ENCODE peak calls at places on chromosomes 7 and 10, in eight cellular contexts. S is right lobe of liver; J is naive thymus-derived CD4-positive, alpha-beta T cell; X is transverse colon; I is cardiac muscle cell; B is GM23248; M is neural progenitor cell; V is pancreas. L is an unnamed sample.

GRCh38 chr7:36796850-36797618 is 72.7 kb upstream of the AOAH start:
- DNase-seq in M (no peak), S (peak; percentile 51), I (no peak), J (no peak), X (no peak), B (no peak), V (no peak), L (no peak)

GRCh38 chr10:78718032-78718572 is 350.7 kb upstream of the ZMIZ1 start:
- DNase-seq in X (no peak), J (no peak), M (no peak), I (no peak), S (no peak), B (peak; percentile 46), V (no peak), L (no peak)

GRCh38 chr10:52951819-52952218 is 179.2 kb upstream of the MBL2 start:
- DNase-seq in I (peak; percentile 82), M (peak; percentile 75), B (peak; percentile 42), V (no peak), J (no peak), S (peak; percentile 52), X (peak; percentile 69), L (no peak)

GRCh38 chr7:44109991-44110390 is 5.8 kb downstream of the AEBP1 start:
- DNase-seq in M (no peak), J (no peak), I (no peak), V (no peak), S (no peak), B (no peak), X (no peak), L (no peak)

GRCh38 chr7:93245525-93246432 is 13.6 kb downstream of the VPS50 start:
- DNase-seq in M (peak; percentile 2), B (peak; percentile 50), X (no peak), S (no peak), V (no peak), I (peak; percentile 59), J (peak; percentile 30), L (no peak)

GRCh38 chr7:29844614-29845013 is 38.3 kb downstream of the WIPF3 start:
- DNase-seq in V (no peak), M (peak; percentile 32), J (no peak), I (no peak), S (no peak), X (no peak), B (no peak), L (no peak)

GRCh38 chr10:59240581-59241183 is 64.2 kb downstream of the PHYHIPL start:
- DNase-seq in I (peak; percentile 67), V (no peak), J (no peak), S (no peak), X (no peak), B (peak; percentile 72), M (peak; percentile 59), L (no peak)

GRCh38 chr10:115861864-115862263 is 411.1 kb downstream of the GFRA1 start:
- DNase-seq in J (no peak), V (no peak), B (peak; percentile 81), S (no peak), I (peak; percentile 1), M (no peak), X (no peak), L (no peak)

GRCh38 chr7:154865984-154866685 is 136.8 kb downstream of the PAXIP1 start:
- DNase-seq in J (no peak), X (no peak), B (no peak), V (no peak), I (no peak), S (no peak), M (no peak), L (no peak)

GRCh38 chr7:50509459-50509858 is 55.7 kb downstream of the DDC start:
- DNase-seq in X (no peak), I (no peak), B (peak; percentile 55), J (no peak), V (no peak), S (no peak), M (no peak), L (no peak)

GRCh38 chr10:93299606-93300353 is 182.4 kb downstream of the MYOF start:
- DNase-seq in I (no peak), X (no peak), S (no peak), J (no peak), V (no peak), M (peak; percentile 9), B (no peak), L (no peak)

GRCh38 chr7:69184339-69184738 is 413.9 kb upstream of the AUTS2 start:
- DNase-seq in V (no peak), M (no peak), S (no peak), X (no peak), J (no peak), I (no peak), B (no peak), L (no peak)

GRCh38 chr10:80459047-80459865 is 5.1 kb downstream of the TSPAN14 start:
- DNase-seq in S (peak; percentile 59), I (peak; percentile 77), B (peak; percentile 84), M (peak; percentile 36), V (no peak), J (peak; percentile 54), X (peak; percentile 86), L (peak; percentile 45)

GRCh38 chr7:135238112-135238744 is 4.6 kb downstream of the STRA8 start:
- DNase-seq in B (no peak), V (no peak), S (no peak), X (no peak), J (no peak), I (no peak), M (no peak), L (no peak)

GRCh38 chr7:1666251-1666778 is 3.8 kb upstream of the ELFN1 start:
- DNase-seq in J (no peak), X (no peak), B (peak; percentile 70), V (peak; percentile 67), I (no peak), S (no peak), M (peak; percentile 47), L (no peak)

GRCh38 chr7:1505731-1506550 is 1.8 kb upstream of the INTS1 start:
- DNase-seq in B (no peak), J (peak; percentile 20), M (no peak), I (no peak), V (peak; percentile 90), X (no peak), S (no peak), L (no peak)

GRCh38 chr10:44973323-44974081 is 5.1 kb downstream of the DEPP1 start:
- DNase-seq in X (no peak), J (no peak), S (no peak), I (no peak), V (peak; percentile 51), M (no peak), B (no peak), L (no peak)

DNA sequence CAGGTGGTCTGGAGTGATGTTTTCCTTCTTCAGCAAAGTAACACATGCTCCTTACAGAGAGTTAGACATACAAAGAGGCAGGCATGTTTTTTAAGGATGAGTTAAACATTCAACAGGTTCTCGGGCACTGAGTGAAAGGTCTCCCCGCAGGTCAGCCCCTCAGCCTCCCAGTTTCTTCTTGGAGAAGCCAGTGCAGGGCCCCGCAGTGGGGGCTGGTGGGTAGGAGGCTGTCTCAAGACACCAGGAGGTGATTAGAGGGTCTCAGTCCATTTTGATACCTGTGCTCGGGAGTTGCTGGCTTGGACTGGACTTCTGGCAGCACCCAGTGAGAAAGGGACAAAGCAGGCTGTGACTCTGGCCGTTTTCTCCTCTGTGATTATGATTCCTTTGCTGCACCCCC is 78.6 kb upstream of the ZNF479 start:
- DNase-seq in V (peak; percentile 17), X (no peak), J (no peak), M (no peak), I (no peak), S (peak; percentile 5), B (no peak), L (no peak)
- H3K9me3 ChIP-seq in V (no peaks in the 10 kb centered on the region), X (no peaks in the 10 kb centered on the region), J (no peaks in the 10 kb centered on the region), M (peaks cover 14% of the 10 kb centered on the region), I (peaks cover 5% of the 10 kb centered on the region), S (no peaks in the 10 kb centered on the region), B (no peaks in the 10 kb centered on the region), L (no peaks in the 10 kb centered on the region)

GRCh38 chr7:100175296-100175935 is 1.8 kb downstream of the GPC2 start:
- DNase-seq in X (no peak), I (no peak), V (no peak), M (no peak), S (no peak), J (no peak), B (no peak), L (no peak)
- H3K4me3 ChIP-seq in X (no peak overlapping the region), I (no peak overlapping the region), V (no peak overlapping the region), M (no peak overlapping the region), S (no peak overlapping the region), J (no peak overlapping the region), B (no peak overlapping the region), L (no peak overlapping the region)

GRCh38 chr10:85665078-85665477 is 701.5 kb downstream of the GRID1 start:
- DNase-seq in V (no peak), S (no peak), I (no peak), X (no peak), J (no peak), B (no peak), M (no peak), L (no peak)
- H3K9me3 ChIP-seq in V (no peaks in the 10 kb centered on the region), S (no peaks in the 10 kb centered on the region), I (no peaks in the 10 kb centered on the region), X (no peaks in the 10 kb centered on the region), J (no peaks in the 10 kb centered on the region), B (no peaks in the 10 kb centered on the region), M (no peaks in the 10 kb centered on the region), L (no peaks in the 10 kb centered on the region)

GRCh38 chr10:129956902-129957673 is 7.0 kb downstream of the EBF3 start:
- DNase-seq in X (no peak), I (no peak), M (peak; percentile 48), B (no peak), J (no peak), S (no peak), V (no peak), L (no peak)

GRCh38 chr10:129959544-129960492 is 4.3 kb downstream of the EBF3 start:
- DNase-seq in B (no peak), X (no peak), I (peak; percentile 68), S (no peak), J (no peak), V (no peak), M (peak; percentile 65), L (no peak)

GRCh38 chr10:129960493-129961273 is 3.4 kb downstream of the EBF3 start:
- DNase-seq in B (no peak), S (no peak), M (peak; percentile 22), X (no peak), V (no peak), J (no peak), I (peak; percentile 44), L (no peak)

GRCh38 chr10:129958118-129958685 is 5.9 kb downstream of the EBF3 start:
- DNase-seq in M (peak; percentile 70), V (no peak), X (no peak), S (no peak), B (no peak), J (no peak), I (peak; percentile 75), L (no peak)

DNA sequence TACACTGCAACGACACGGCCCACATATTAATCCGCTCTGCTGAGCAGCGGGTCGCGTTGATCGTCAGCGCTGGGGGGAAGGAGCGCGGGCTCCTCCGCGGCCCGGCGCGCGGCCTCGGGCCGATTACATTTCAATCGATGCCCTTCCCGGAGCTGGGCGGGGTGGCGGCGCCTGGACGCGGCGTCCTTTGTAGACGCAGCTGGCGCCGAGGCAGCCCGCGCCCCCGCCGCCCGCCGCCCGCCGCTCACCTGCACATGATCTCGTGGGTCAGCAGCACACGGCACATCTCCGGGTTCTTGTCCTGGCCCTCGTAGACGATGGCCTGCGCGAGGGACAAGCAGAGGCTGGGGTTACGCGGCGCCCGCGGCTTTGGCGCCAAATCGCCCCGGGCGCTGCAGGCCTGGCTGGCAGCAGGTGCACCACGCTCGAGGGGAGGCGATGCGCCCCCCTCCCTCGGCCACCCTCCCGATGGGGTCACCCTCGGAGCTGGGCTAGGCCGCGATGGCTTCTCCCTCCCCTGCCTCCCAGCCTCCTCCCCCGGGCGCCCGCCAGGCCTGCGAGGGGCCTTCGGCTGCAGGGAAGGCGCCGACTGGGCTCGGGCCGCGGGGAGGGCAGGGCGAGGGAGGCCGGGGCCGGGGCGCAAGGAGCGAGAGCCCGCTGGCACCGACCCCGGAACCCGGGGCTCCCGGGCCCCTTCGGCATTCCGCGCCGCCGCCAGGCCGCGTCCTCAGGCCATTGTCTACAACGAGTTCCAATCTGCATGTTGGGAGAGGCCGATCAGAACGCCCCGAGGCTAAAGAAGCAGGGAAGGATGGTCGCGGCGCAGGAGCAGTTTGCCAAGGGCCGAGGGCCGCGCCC is 5.2 kb downstream of the EBF3 start:
- DNase-seq in B (no peak), I (no peak), S (no peak), V (no peak), X (no peak), J (no peak), M (peak; percentile 76), L (no peak)
- H3K4me3 ChIP-seq in B (no peak overlapping the region), I (peak overlapping the region; percentile 15), S (peak overlapping the region; percentile 1), V (peak overlapping the region; percentile 19), X (no peak overlapping the region), J (no peak overlapping the region), M (peak overlapping the region; percentile 46), L (peak overlapping the region; percentile 24)

L was measured in effector memory CD4-positive, alpha-beta T cell.